ENCODE peak calls at places on chromosomes 16 and 17, in five cellular contexts. F is DND-41, M is heart left ventricle, W is HepG2, Y is endodermal cell. I is an unnamed sample. For H3K4me1, the result is how much of the 10 kb centered on the place peaks cover.

GRCh38 chr16:80460004-80460403 is 80.8 kb upstream of the DYNLRB2 start:
- DNase-seq in F (no peak), M (no peak), W (no peak), Y (no peak), I (no peak)

GRCh38 chr17:42680331-42680808 is 1.3 kb downstream of the CCR10 start:
- DNase-seq in F (no peak), M (peak), W (no peak), Y (no peak), I (no peak)

GRCh38 chr16:54194008-54194731 is 92.4 kb downstream of the IRX3 start:
- DNase-seq in F (no peak), M (peak), W (no peak), Y (no peak), I (no peak)

GRCh38 chr17:207775-208174 is 26.3 kb upstream of the DOC2B start:
- DNase-seq in F (no peak), M (no peak), W (no peak), Y (no peak), I (no peak)

GRCh38 chr16:87235810-87236515 is 81.2 kb downstream of the C16orf95 start:
- DNase-seq in F (peak), M (no peak), W (no peak), Y (peak), I (no peak)

GRCh38 chr17:41343031-41343430 is 7.6 kb downstream of the KRT33A start:
- DNase-seq in F (no peak), M (no peak), W (no peak), Y (no peak), I (no peak)

GRCh38 chr16:49932943-49933342 is 77.0 kb upstream of the ZNF423 start:
- DNase-seq in F (no peak), M (no peak), W (no peak), Y (no peak), I (no peak)

GRCh38 chr17:44900894-44901293 is 1.6 kb upstream of the EFTUD2 start:
- DNase-seq in F (no peak), M (no peak), W (no peak), Y (no peak), I (no peak)

GRCh38 chr17:17506893-17507464 is 10.8 kb upstream of the RASD1 start:
- DNase-seq in F (no peak), M (peak), W (no peak), Y (no peak), I (no peak)

GRCh38 chr17:59558953-59559352 is 6.5 kb upstream of the DHX40 start:
- DNase-seq in F (no peak), M (no peak), W (peak), Y (no peak), I (no peak)

GRCh38 chr17:34797724-34798123 is 163.5 kb downstream of the CCT6B start:
- DNase-seq in F (peak), M (no peak), W (peak), Y (peak), I (no peak)

GRCh38 chr17:65696739-65697394 is 135.4 kb upstream of the AXIN2 start:
- DNase-seq in F (no peak), M (no peak), W (no peak), Y (no peak), I (no peak)

GRCh38 chr17:46772879-46773620 is 45.4 kb downstream of the WNT3 start:
- DNase-seq in F (peak), M (no peak), W (no peak), Y (peak), I (no peak)

GRCh38 chr16:31427441-31428276 is 501 bp downstream of the COX6A2 start:
- DNase-seq in F (no peak), M (peak), W (no peak), Y (peak), I (peak)

GRCh38 chr16:13909872-13910303 is 10.1 kb upstream of the ERCC4 start:
- DNase-seq in F (no peak), M (peak), W (peak), Y (no peak), I (no peak)

GRCh38 chr17:3754458-3755334 is 31.0 kb downstream of the HASPIN start:
- DNase-seq in F (no peak), M (no peak), W (no peak), Y (peak), I (peak)

GRCh38 chr16:81366316-81366932 is 51.7 kb downstream of the GAN start:
- DNase-seq in F (no peak), M (no peak), W (peak), Y (no peak), I (peak)

GRCh38 chr16:69595127-69596036 is 29.6 kb downstream of the NFAT5 start:
- DNase-seq in F (no peak), M (no peak), W (peak), Y (no peak), I (no peak)

GRCh38 chr16:58732545-58733247 is 1.4 kb downstream of the GOT2 start:
- DNase-seq in F (no peak), M (no peak), W (no peak), Y (no peak), I (peak)

GRCh38 chr16:19858654-19859018 is 26.0 kb downstream of the GPRC5B start:
- DNase-seq in F (no peak), M (no peak), W (no peak), Y (no peak), I (no peak)
- H3K4me3 ChIP-seq in F (no peak), M (no peak), W (no peak), Y (no peak), I (no peak)

GRCh38 chr17:1485311-1485747 is 7.2 kb downstream of the MYO1C start:
- DNase-seq in F (no peak), M (peak), W (peak), Y (peak), I (peak)

GRCh38 chr17:1488826-1489275 is 3.6 kb downstream of the MYO1C start:
- DNase-seq in F (no peak), M (no peak), W (no peak), Y (no peak), I (no peak)

GRCh38 chr17:1485748-1486376 is 6.6 kb downstream of the MYO1C start:
- DNase-seq in F (peak), M (peak), W (no peak), Y (peak), I (peak)

GRCh38 chr17:1487939-1488825 is 4.3 kb downstream of the MYO1C start:
- DNase-seq in F (peak), M (peak), W (peak), Y (peak), I (peak)

GRCh38 chr17:1486802-1487695 is 5.4 kb downstream of the MYO1C start:
- DNase-seq in F (peak), M (peak), W (no peak), Y (peak), I (peak)
- H3K4me1 ChIP-seq in F (under half), M (half or more), W (under half), Y (under half), I (half or more)

GRCh38 chr17:12094336-12094735 is 73.7 kb downstream of the MAP2K4 start:
- DNase-seq in F (no peak), M (no peak), W (no peak), Y (no peak), I (no peak)

GRCh38 chr17:12095522-12095921 is 74.8 kb downstream of the MAP2K4 start:
- DNase-seq in F (no peak), M (no peak), W (no peak), Y (no peak), I (no peak)

GRCh38 chr17:12098568-12098967 is 77.9 kb downstream of the MAP2K4 start:
- DNase-seq in F (no peak), M (no peak), W (no peak), Y (no peak), I (no peak)

GRCh38 chr17:12099412-12099811 is 78.7 kb downstream of the MAP2K4 start:
- DNase-seq in F (no peak), M (no peak), W (peak), Y (no peak), I (no peak)

GRCh38 chr17:12097326-12097725 is 76.6 kb downstream of the MAP2K4 start:
- DNase-seq in F (no peak), M (no peak), W (no peak), Y (no peak), I (no peak)
- H3K27ac ChIP-seq in F (no peak), M (no peak), W (no peak), Y (no peak), I (no peak)

GRCh38 chr17:7922499-7923289 is 6.6 kb upstream of the RNF227 start:
- DNase-seq in F (peak), M (peak), W (no peak), Y (peak), I (peak)

GRCh38 chr17:7927596-7927995 is 2.1 kb downstream of the KCNAB3 start:
- DNase-seq in F (no peak), M (no peak), W (no peak), Y (peak), I (no peak)

DNA sequence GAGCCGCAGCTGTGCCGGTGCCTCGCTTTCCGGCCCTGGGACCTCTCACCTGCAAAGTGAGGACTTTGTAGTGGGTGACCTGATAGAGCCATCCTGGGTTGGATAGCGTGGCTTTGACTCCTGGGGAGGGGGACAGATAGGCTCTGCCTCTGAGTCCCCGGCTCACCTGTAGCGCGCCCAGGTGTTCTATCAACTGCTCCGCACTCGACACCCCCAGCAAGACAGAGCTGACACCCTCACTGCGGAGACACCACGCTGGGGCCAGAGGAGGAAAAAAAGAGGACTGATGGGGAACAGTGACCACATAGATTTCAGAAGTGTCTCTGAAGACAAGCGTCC is 6.4 kb downstream of the KCNAB3 start:
- DNase-seq in F (no peak), M (no peak), W (no peak), Y (no peak), I (no peak)
- H3K4me3 ChIP-seq in F (no peak), M (peak), W (no peak), Y (no peak), I (peak)

DNA sequence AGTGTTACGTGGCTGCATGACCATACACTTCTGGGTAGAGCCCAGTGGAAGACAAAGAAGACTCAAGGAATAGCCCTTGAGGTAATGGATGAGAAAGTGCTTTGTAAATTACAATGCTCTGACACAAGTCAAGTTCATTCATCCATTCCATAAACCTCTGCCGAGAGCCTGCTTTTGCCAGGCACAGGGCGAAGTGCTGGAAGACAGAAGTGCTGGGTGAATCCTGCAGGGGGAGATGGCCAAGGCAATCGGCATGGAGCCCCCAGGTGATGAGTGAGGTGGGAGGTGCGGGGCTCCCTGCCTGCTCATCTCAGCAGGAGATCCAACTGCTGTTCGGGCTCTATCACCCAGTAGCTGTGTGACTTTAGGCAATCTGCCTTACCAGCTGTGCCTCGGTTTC is 2.8 kb upstream of the SOCS3 start:
- DNase-seq in F (no peak), M (no peak), W (no peak), Y (peak), I (no peak)
- H3K4me1 ChIP-seq in F (under half), M (under half), W (half or more), Y (under half), I (under half)

GRCh38 chr17:78023042-78023441 is 64.5 kb downstream of the TNRC6C start:
- DNase-seq in F (no peak), M (no peak), W (no peak), Y (no peak), I (no peak)
- H3K27ac ChIP-seq in F (no peak), M (no peak), W (no peak), Y (no peak), I (no peak)

DNA sequence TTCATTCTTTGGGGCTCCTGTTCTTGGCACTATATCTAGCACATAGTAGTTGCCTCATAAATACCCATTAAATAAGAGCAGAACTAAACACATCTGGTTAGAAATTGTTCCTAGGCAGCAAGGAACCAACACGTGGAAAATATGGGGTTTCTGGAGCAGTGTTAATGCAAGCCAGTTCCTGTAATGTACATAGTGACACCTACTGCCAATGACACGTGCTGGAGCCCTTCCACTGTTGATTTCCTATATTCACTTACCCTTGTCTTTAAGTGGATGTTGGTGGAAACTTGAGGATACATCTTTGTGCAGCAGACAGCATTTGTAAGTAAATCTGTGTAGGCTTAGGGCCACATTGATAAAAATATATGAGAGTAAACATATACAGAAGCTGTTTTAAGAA is 1.6 kb upstream of the IRF8 start:
- DNase-seq in F (no peak), M (no peak), W (no peak), Y (no peak), I (no peak)
- H3K4me3 ChIP-seq in F (no peak), M (no peak), W (no peak), Y (no peak), I (no peak)

DNA sequence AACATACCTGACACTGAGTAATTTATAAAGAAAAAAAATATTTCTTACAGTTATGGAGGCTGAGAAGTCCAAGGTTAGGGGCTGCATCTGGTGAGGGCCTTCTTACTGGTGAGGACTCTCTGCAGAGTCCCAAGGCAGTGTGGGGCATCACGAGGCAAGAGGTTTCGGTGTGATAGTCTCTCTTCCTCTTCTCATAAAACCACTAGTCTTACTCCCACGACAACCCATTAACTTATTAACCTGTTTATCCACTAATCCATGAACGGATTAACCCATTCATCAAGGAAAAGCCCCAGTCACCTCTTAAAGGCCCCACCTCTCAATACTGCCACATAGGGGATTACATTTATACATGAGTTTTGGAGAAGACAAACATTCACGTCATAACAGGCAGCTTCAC is 20.1 kb downstream of the CIITA start:
- DNase-seq in F (no peak), M (no peak), W (no peak), Y (no peak), I (no peak)
- H3K4me1 ChIP-seq in F (under half), M (under half), W (under half), Y (under half), I (under half)

I was measured in CD4-positive, CD25-positive, alpha-beta regulatory T cell.